ENCODE peak calls at places on chromosomes 4 and X, in eight cellular contexts. H, G, I, R, V, X, F and D are unnamed samples.

GRCh38 chrX:7390446-7390845 is 242.5 kb upstream of the PUDP start:
- DNase-seq in G (no peak), V (no peak), I (no peak), R (no peak), X (no peak), F (no peak), H (no peak), D (no peak)

GRCh38 chr4:2364654-2365053 is 53.8 kb downstream of the ZFYVE28 start:
- DNase-seq in V (no peak), F (peak; percentile 53), H (peak; percentile 61), X (no peak), I (no peak), G (peak; percentile 28), R (no peak), D (no peak)

GRCh38 chr4:170005472-170005871 is 20.7 kb downstream of the MFAP3L start:
- DNase-seq in I (peak; percentile 79), G (no peak), F (no peak), R (no peak), V (no peak), H (no peak), X (no peak), D (no peak)

GRCh38 chr4:94472056-94472826 is 20.5 kb downstream of the PDLIM5 start:
- DNase-seq in I (no peak), H (peak; percentile 75), F (peak; percentile 82), G (no peak), V (no peak), X (no peak), R (no peak), D (no peak)

GRCh38 chrX:78321809-78322208 is 5.6 kb downstream of the CYSLTR1 start:
- DNase-seq in G (peak; percentile 39), R (peak; percentile 34), X (no peak), V (no peak), H (no peak), F (no peak), I (peak; percentile 14), D (peak; percentile 58)

GRCh38 chr4:158122501-158122900 is 50.3 kb downstream of the GASK1B start:
- DNase-seq in F (peak; percentile 16), V (no peak), I (no peak), H (peak; percentile 77), R (no peak), X (no peak), G (no peak), D (no peak)

GRCh38 chrX:33082371-33082770 is 129.0 kb downstream of the DMD start:
- DNase-seq in I (no peak), H (no peak), G (no peak), X (no peak), F (no peak), R (no peak), V (no peak), D (no peak)

GRCh38 chrX:36480441-36480990 is 527.6 kb upstream of the FAM47C start:
- DNase-seq in H (no peak), V (no peak), G (no peak), X (no peak), F (no peak), R (no peak), I (no peak), D (no peak)

GRCh38 chr4:158814636-158815035 is 45.8 kb downstream of the FNIP2 start:
- DNase-seq in V (no peak), H (peak; percentile 26), I (no peak), X (no peak), G (no peak), R (no peak), F (peak; percentile 60), D (no peak)

GRCh38 chr4:56240554-56241190 is 146.6 kb downstream of the AASDH start:
- DNase-seq in V (no peak), F (peak; percentile 19), I (no peak), H (no peak), R (no peak), X (no peak), G (peak; percentile 48), D (no peak)

GRCh38 chr4:54513741-54514140 is 144.0 kb upstream of the KIT start:
- DNase-seq in V (no peak), H (no peak), R (no peak), X (no peak), F (no peak), G (no peak), I (no peak), D (no peak)
- TF ChIP-seq CTCF in V (no peak), H (no peak), R (no peak), X (no peak), F (no peak), G (no peak), I (no peak), D (no peak)

GRCh38 chr4:143250617-143251016 is 65.9 kb downstream of the USP38 start:
- DNase-seq in F (no peak), X (no peak), G (no peak), V (no peak), I (no peak), H (no peak), R (no peak), D (no peak)
- TF ChIP-seq CTCF in F (no peak), X (no peak), G (no peak), V (no peak), I (no peak), H (no peak), R (no peak), D (no peak)

DNA sequence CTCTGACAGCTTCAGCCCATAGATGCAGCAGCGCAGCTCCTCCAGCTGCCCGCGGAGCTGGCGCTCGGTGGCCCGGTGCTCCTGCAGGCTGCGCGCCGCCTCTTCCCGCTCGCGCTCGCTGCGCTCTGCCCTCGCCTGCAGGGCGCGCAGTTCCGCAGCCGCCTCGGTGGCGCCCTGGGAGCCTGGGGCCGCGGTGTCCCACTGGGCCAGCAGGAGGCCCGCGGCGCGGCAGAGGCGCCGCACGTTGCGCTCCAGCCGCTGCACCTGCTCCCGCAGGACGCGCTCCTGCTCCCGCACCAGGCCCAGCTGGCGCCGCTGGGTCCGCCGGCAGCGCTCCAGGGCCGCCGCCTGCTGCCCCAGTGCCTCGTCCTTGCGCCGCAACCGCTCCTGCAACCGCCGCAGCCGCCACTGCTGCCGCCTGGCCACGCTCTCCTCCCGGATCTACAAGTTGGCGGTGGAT is 10.1 kb downstream of the C4orf50 start:
- DNase-seq in H (no peak), V (peak; percentile 31), F (no peak), I (no peak), G (no peak), R (no peak), X (no peak), D (no peak)
- TF ChIP-seq CTCF in H (no peak), V (peak; percentile 48), F (no peak), I (no peak), G (no peak), R (no peak), X (no peak), D (no peak)

GRCh38 chr4:106818764-106819163 is 217.3 kb downstream of the DKK2 start:
- DNase-seq in X (no peak), F (peak; percentile 3), V (no peak), H (peak; percentile 2), R (no peak), I (no peak), G (no peak), D (no peak)
- TF ChIP-seq CTCF in X (no peak), F (peak; percentile 29), V (no peak), H (peak; percentile 28), R (no peak), I (no peak), G (no peak), D (no peak)

DNA sequence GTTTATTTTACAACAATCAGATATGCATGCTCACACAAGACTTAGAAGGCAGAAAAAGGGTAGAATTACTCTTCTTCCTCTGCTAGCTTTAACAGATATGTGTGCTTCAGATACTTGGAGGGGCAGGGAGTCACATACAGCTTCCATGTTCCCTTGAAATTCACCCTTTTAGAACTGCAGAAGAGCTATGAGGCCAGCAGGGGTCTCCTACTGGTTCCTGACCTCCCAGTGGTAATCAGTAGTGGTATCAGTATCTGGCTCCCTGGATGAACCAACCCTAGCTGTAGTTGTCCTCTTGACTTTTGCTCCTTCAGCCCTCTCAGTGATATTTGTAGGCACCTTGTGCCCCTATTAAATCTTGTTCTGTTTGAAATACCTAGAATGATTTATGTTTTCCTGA is 81.5 kb downstream of the RCHY1 start:
- DNase-seq in R (no peak), F (peak; percentile 12), G (no peak), I (no peak), X (no peak), H (peak; percentile 28), V (no peak), D (no peak)
- TF ChIP-seq CTCF in R (no peak), F (peak; percentile 38), G (no peak), I (no peak), X (no peak), H (peak; percentile 48), V (peak; percentile 45), D (no peak)